ENCODE peak calls at places on chromosomes 4 and X, in seven cellular contexts. G is hepatic stellate cell; Y is stimulated activated CD8-positive, alpha-beta memory T cell treated with anti-CD3 and anti-CD28 coated beads, Interleukin-2, amount 100 ng/mL, for 1 hour; C is GM13976; L is MM.1S; D is NCI-H524; T is cardiac fibroblast. Z is an unnamed sample.

GRCh38 chr4:185435466-185435865 is 9.7 kb upstream of the UFSP2 start:
- DNase-seq in G (no peak), C (no peak), Y (no peak), D (no peak), T (no peak), L (no peak), Z (no peak)

GRCh38 chr4:169952236-169953088 is 73.7 kb downstream of the MFAP3L start:
- DNase-seq in T (no peak), D (no peak), G (no peak), Y (no peak), L (no peak), C (peak; percentile 54), Z (no peak)

GRCh38 chrX:132034648-132035047 is 11.5 kb downstream of the STK26 start:
- DNase-seq in Y (no peak), T (no peak), D (no peak), C (no peak), G (no peak), L (no peak), Z (no peak)

GRCh38 chrX:96576358-96576757 is 108.3 kb upstream of the DIAPH2 start:
- DNase-seq in G (peak; percentile 4), D (no peak), Y (no peak), T (peak; percentile 38), C (no peak), L (no peak), Z (no peak)

GRCh38 chrX:1946974-1947373 is 332.1 kb downstream of the ASMT start:
- DNase-seq in Y (no peak), L (no peak), T (no peak), C (no peak), D (peak; percentile 37), G (no peak), Z (no peak)

GRCh38 chr4:120723105-120723504 is 199.4 kb downstream of the PRDM5 start:
- DNase-seq in D (no peak), C (no peak), Y (no peak), L (no peak), G (no peak), T (no peak), Z (no peak)

GRCh38 chrX:13669246-13669689 is 16.3 kb downstream of the TCEANC start:
- DNase-seq in L (peak; percentile 76), D (no peak), T (peak; percentile 93), Y (no peak), G (peak; percentile 72), C (peak; percentile 45), Z (no peak)

GRCh38 chr4:74659576-74660411 is 134.5 kb downstream of the BTC start:
- DNase-seq in Y (no peak), T (peak; percentile 100), L (no peak), G (peak; percentile 60), C (no peak), D (no peak), Z (no peak)

GRCh38 chr4:118400362-118400761 is 47.6 kb upstream of the PRSS12 start:
- DNase-seq in T (no peak), L (no peak), D (peak; percentile 48), C (no peak), Y (no peak), G (no peak), Z (no peak)

GRCh38 chr4:55318541-55319129 is 27.4 kb upstream of the SRD5A3 start:
- DNase-seq in T (no peak), Y (no peak), G (no peak), D (no peak), C (no peak), L (no peak), Z (no peak)

GRCh38 chr4:34964613-34965012 is 1279.7 kb downstream of the ARAP2 start:
- DNase-seq in L (no peak), T (no peak), G (no peak), D (no peak), C (no peak), Y (no peak), Z (no peak)

GRCh38 chrX:102712967-102713677 is 874 bp downstream of the GPRASP2 start:
- DNase-seq in T (peak; percentile 61), C (peak; percentile 26), D (peak; percentile 61), G (peak; percentile 29), L (no peak), Y (no peak), Z (peak; percentile 50)

GRCh38 chr4:92994727-92995126 is 691.0 kb downstream of the GRID2 start:
- DNase-seq in D (no peak), G (no peak), T (no peak), Y (no peak), L (no peak), C (no peak), Z (no peak)

GRCh38 chrX:40552768-40553167 is 28.0 kb upstream of the ATP6AP2 start:
- DNase-seq in Y (no peak), T (peak; percentile 8), G (peak; percentile 14), L (no peak), C (no peak), D (peak; percentile 56), Z (no peak)